ENCODE peak calls at places on chromosomes 7 and 10, in four cellular contexts. Q is mesendoderm, G is trophoblast cell, T is H1. P is an unnamed sample. For H3K79me2, the result is how much of the 10 kb centered on the place peaks cover.

GRCh38 chr7:2759736-2760097 is 71.7 kb downstream of the AMZ1 start:
- DNase-seq in Q (no peak), G (no peak), T (no peak), P (no peak)

GRCh38 chr10:3776796-3777571 is 8.0 kb downstream of the KLF6 start:
- DNase-seq in G (peak), Q (peak), T (no peak), P (peak)

GRCh38 chr7:25862993-25863726 is 288.8 kb upstream of the NFE2L3 start:
- DNase-seq in G (peak), T (no peak), Q (no peak), P (no peak)

GRCh38 chr7:152989889-152990380 is 230.4 kb downstream of the ACTR3B start:
- DNase-seq in G (no peak), Q (peak), T (no peak), P (peak)

GRCh38 chr7:16657656-16658279 is 11.8 kb downstream of the BZW2 start:
- DNase-seq in G (peak), Q (peak), T (no peak), P (peak)

GRCh38 chr7:120089968-120090367 is 183.0 kb upstream of the KCND2 start:
- DNase-seq in G (peak), T (no peak), Q (peak), P (peak)

GRCh38 chr10:62733654-62734293 is 70.7 kb upstream of the ADO start:
- DNase-seq in G (no peak), T (no peak), Q (no peak), P (no peak)

GRCh38 chr10:18005781-18006456 is 54.2 kb downstream of the SLC39A12 start:
- DNase-seq in Q (no peak), T (no peak), G (no peak), P (no peak)

GRCh38 chr10:44960482-44961230 is 1.1 kb downstream of the RASSF4 start:
- DNase-seq in Q (no peak), G (no peak), T (peak), P (peak)

GRCh38 chr7:87128883-87129282 is 23.4 kb upstream of the DMTF1 start:
- DNase-seq in G (no peak), T (no peak), Q (peak), P (peak)

GRCh38 chr10:74925716-74926115 is 99.3 kb downstream of the KAT6B start:
- DNase-seq in T (no peak), Q (no peak), G (no peak), P (no peak)
- H3K23ac ChIP-seq in T (no peak), Q (peak), G (no peak), P (no peak)

GRCh38 chr7:99628471-99629465 is 12.0 kb downstream of the ZSCAN25 start:
- DNase-seq in Q (peak), G (no peak), T (peak), P (peak)
- H3K79me2 ChIP-seq in Q (under half), G (under half), T (under half), P (under half)

GRCh38 chr7:133573554-133574265 is 320.8 kb downstream of the EXOC4 start:
- DNase-seq in Q (no peak), T (no peak), G (no peak), P (no peak)

GRCh38 chr7:133572087-133572486 is 319.2 kb downstream of the EXOC4 start:
- DNase-seq in G (no peak), Q (no peak), T (no peak), P (no peak)

GRCh38 chr7:133576769-133577168 is 323.9 kb downstream of the EXOC4 start:
- DNase-seq in Q (no peak), G (no peak), T (no peak), P (no peak)

GRCh38 chr7:133572853-133573252 is 320.0 kb downstream of the EXOC4 start:
- DNase-seq in G (no peak), T (no peak), Q (no peak), P (no peak)

DNA sequence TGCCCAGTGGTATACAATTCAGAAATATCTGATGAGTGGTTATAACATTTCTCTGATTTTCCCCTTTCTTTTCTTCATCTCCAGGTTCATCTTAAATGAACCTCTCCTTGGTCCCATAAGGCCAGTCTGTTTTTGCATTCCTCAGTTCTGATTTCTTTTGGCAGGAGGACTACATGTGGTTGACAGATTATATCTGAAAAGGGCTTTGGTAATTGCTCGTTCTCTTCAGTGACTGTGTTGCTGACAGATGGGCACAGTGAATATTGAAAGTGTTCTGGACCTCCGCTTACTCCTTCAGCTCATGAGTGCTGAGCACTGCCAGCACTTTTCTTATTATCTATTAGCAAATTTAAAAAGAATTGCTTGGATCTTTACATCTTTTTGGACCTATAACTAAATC is 322.8 kb downstream of the EXOC4 start:
- DNase-seq in G (no peak), Q (no peak), T (no peak), P (no peak)
- H3K23ac ChIP-seq in G (no peak), Q (no peak), T (no peak), P (no peak)

GRCh38 chr10:87790185-87790584 is 27.8 kb downstream of the ATAD1 start:
- DNase-seq in Q (no peak), G (no peak), T (no peak), P (no peak)
- H3K79me2 ChIP-seq in Q (under half), G (under half), T (under half), P (under half)

GRCh38 chr10:99658622-99659030 is 683 bp upstream of the ENTPD7 start:
- DNase-seq in G (peak), T (peak), Q (peak), P (peak)
- H3K23ac ChIP-seq in G (no peak), T (no peak), Q (no peak), P (no peak)

GRCh38 chr10:84412482-84412881 is 84.1 kb downstream of the CCSER2 start:
- DNase-seq in G (no peak), Q (no peak), T (no peak), P (no peak)

GRCh38 chr10:84416245-84416555 is 87.8 kb downstream of the CCSER2 start:
- DNase-seq in T (no peak), G (no peak), Q (no peak), P (no peak)

GRCh38 chr10:84415539-84416244 is 87.3 kb downstream of the CCSER2 start:
- DNase-seq in T (no peak), G (no peak), Q (no peak), P (no peak)
- H3K79me2 ChIP-seq in T (under half), G (under half), Q (under half), P (under half)

GRCh38 chr10:109327266-109327665 is 596.0 kb downstream of the XPNPEP1 start:
- DNase-seq in Q (no peak), G (no peak), T (no peak), P (no peak)
- H3K23ac ChIP-seq in Q (no peak), G (no peak), T (no peak), P (no peak)

GRCh38 chr7:103075337-103075918 is 488 bp downstream of the ARMC10 start:
- DNase-seq in T (peak), G (peak), Q (peak), P (peak)
- H3K79me2 ChIP-seq in T (under half), G (under half), Q (under half), P (under half)

P was measured in H9.